ENCODE peak calls at places on chromosomes 6 and 20, in four cellular contexts. Y is H1, S is IMR-90, R is mesendoderm. H is an unnamed sample. For H3K4me1, the result is how much of the 10 kb centered on the place peaks cover.

GRCh38 chr6:90677440-90677839 is 90.6 kb upstream of the MAP3K7 start:
- DNase-seq in S (no peak), R (peak), Y (no peak), H (no peak)

GRCh38 chr20:32354592-32355416 is 3.3 kb upstream of the ASXL1 start:
- DNase-seq in S (peak), R (no peak), Y (no peak), H (no peak)

GRCh38 chr20:4637081-4637797 is 84.5 kb upstream of the PRND start:
- DNase-seq in R (peak), Y (no peak), S (peak), H (no peak)

GRCh38 chr6:28212510-28213212 is 12.4 kb upstream of the ZSCAN9 start:
- DNase-seq in S (peak), R (peak), Y (peak), H (peak)

GRCh38 chr6:28251648-28252506 is at the start of gene ZKSCAN4:
- DNase-seq in Y (peak), R (peak), S (peak), H (peak)

GRCh38 chr6:136962661-136963060 is 40.6 kb downstream of the SLC35D3 start:
- DNase-seq in Y (no peak), S (no peak), R (peak), H (peak)

GRCh38 chr20:36830791-36831691 is 44.9 kb upstream of the TLDC2 start:
- DNase-seq in Y (no peak), R (no peak), S (peak), H (no peak)

GRCh38 chr6:105485456-105485855 is 82.6 kb upstream of the PREP start:
- DNase-seq in R (peak), Y (no peak), S (no peak), H (no peak)

GRCh38 chr6:5582758-5583157 is 321.4 kb downstream of the FARS2 start:
- DNase-seq in S (no peak), R (peak), Y (no peak), H (no peak)

GRCh38 chr20:17723301-17723691 is 23.5 kb downstream of the BANF2 start:
- DNase-seq in R (no peak), S (no peak), Y (no peak), H (no peak)

GRCh38 chr6:83370607-83371006 is 60.2 kb downstream of the ME1 start:
- DNase-seq in R (no peak), S (peak), Y (no peak), H (no peak)

GRCh38 chr20:9999660-10000059 is 35.1 kb upstream of the ANKEF1 start:
- DNase-seq in R (no peak), Y (no peak), S (no peak), H (no peak)
- H3K27ac ChIP-seq in R (no peak), Y (no peak), S (no peak), H (no peak)

GRCh38 chr20:50029697-50030428 is 47.1 kb downstream of the SNAI1 start:
- DNase-seq in R (no peak), S (peak), Y (no peak), H (no peak)

GRCh38 chr20:50023116-50023802 is 40.5 kb downstream of the SNAI1 start:
- DNase-seq in S (no peak), Y (no peak), R (no peak), H (no peak)

GRCh38 chr20:50029083-50029696 is 46.4 kb downstream of the SNAI1 start:
- DNase-seq in S (no peak), R (no peak), Y (no peak), H (no peak)

GRCh38 chr20:50027611-50028105 is 44.9 kb downstream of the SNAI1 start:
- DNase-seq in S (peak), R (no peak), Y (no peak), H (no peak)

GRCh38 chr20:50026746-50027575 is 44.2 kb downstream of the SNAI1 start:
- DNase-seq in Y (no peak), R (no peak), S (peak), H (no peak)
- H3K4me1 ChIP-seq in Y (under half), R (under half), S (under half), H (under half)

DNA sequence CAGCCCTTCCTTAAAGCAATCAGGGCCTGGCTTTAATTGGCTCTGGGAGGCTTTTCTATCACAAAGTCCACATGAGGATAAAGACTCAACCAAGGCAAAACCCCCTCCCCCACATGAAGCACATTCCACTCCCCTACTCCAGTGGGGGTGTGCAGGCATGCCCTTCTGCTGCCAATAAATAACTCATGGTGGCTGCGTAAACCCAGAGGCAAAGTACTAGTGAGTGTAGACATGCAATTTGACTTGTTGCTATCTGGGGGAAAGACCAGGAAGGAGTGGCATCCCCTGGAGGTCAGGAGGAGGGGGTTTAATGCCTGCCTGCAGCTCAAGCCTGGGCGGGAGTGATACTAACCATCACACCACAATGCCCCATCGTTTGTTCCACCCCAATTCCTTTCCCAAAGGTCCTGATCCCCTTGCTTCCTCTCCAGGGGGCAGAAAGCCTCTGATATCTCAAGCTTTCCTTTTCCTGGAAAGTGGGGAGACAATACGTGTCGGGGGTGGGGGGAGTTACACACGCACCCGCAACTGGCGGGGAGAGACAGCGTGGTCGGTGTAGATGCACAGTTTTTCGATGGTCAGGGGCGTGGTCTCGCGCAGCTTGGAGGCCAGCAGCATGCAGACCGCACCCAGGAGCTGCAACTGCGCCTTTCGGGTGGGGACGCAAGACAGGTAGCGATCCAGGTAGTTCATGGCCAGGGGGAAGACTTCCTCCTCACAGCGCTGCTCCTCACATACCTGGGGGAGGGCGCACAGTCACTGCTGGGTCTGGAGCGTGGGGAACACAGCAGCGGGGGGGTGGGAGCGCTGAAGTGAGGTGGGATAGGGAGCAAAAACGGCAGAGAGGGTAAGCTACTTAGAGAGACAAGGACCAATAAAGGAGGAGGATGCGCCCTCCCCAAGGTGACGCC is 1.5 kb downstream of the CCND3 start:
- DNase-seq in S (peak), Y (no peak), R (peak), H (peak)
- H2BK15ac ChIP-seq in S (peak), Y (peak), R (no peak), H (no peak)

DNA sequence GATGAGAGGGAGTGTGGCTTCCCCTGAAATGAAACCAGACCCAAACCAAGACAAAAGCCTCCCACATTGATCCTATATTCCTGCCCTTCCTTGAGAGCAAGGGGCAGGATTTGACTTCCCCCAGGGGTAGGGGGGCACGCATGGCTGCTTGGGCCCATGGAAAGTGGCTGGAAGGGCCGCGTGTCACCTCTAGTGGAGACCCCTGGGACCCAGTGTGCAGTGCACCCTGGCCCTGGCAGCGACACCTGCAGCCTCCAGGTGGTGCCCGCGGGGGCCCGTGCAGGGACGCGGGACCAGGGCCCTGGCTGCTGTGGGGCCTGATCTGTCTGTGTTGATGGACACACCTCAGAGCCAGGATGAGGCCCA is 18.0 kb upstream of the SLCO4A1 start:
- DNase-seq in S (no peak), Y (no peak), R (no peak), H (no peak)
- H3K27ac ChIP-seq in S (no peak), Y (no peak), R (peak), H (no peak)